ENCODE peak calls at places on chromosomes 16 and 17, in six cellular contexts. One of them, this sample, is unnamed.
A peak's percentile ranks its signal among the peaks of the same experiment; 100 is the strongest.

GRCh38 chr16:71873199-71873598 is 10.8 kb downstream of the ZNF821 start:
- DNase-seq in cardiac muscle cell: no peak
- DNase-seq in neuronal stem cell: no peak
- DNase-seq in BE2C: no peak
- DNase-seq in testis: no peak
- DNase-seq in MM.1S: no peak
- DNase-seq in this sample: no peak

GRCh38 chr17:72594248-72594647 is 473.4 kb downstream of the SOX9 start:
- DNase-seq in cardiac muscle cell: no peak
- DNase-seq in neuronal stem cell: no peak
- DNase-seq in BE2C: no peak
- DNase-seq in testis: no peak
- DNase-seq in MM.1S: no peak
- DNase-seq in this sample: no peak

GRCh38 chr17:74816883-74817620 is 40.9 kb upstream of the NAT9 start:
- DNase-seq in cardiac muscle cell: no peak
- DNase-seq in neuronal stem cell: no peak
- DNase-seq in BE2C: no peak
- DNase-seq in testis: no peak
- DNase-seq in MM.1S: no peak
- DNase-seq in this sample: no peak

GRCh38 chr17:5841862-5842261 is 228.3 kb upstream of the WSCD1 start:
- DNase-seq in cardiac muscle cell: no peak
- DNase-seq in neuronal stem cell: no peak
- DNase-seq in BE2C: no peak
- DNase-seq in testis: no peak
- DNase-seq in MM.1S: no peak
- DNase-seq in this sample: no peak

GRCh38 chr16:4733747-4734062 is 366 bp downstream of the ANKS3 start:
- DNase-seq in cardiac muscle cell: no peak
- DNase-seq in neuronal stem cell: no peak
- DNase-seq in BE2C: peak; percentile 25
- DNase-seq in testis: no peak
- DNase-seq in MM.1S: no peak
- DNase-seq in this sample: no peak

GRCh38 chr16:52283018-52283417 is 263.9 kb downstream of the TOX3 start:
- DNase-seq in cardiac muscle cell: peak; percentile 49
- DNase-seq in neuronal stem cell: no peak
- DNase-seq in BE2C: no peak
- DNase-seq in testis: no peak
- DNase-seq in MM.1S: no peak
- DNase-seq in this sample: no peak

GRCh38 chr17:2595736-2596135 is 2.3 kb downstream of the PAFAH1B1 start:
- DNase-seq in cardiac muscle cell: peak; percentile 24
- DNase-seq in neuronal stem cell: no peak
- DNase-seq in BE2C: no peak
- DNase-seq in testis: no peak
- DNase-seq in MM.1S: no peak
- DNase-seq in this sample: no peak

GRCh38 chr17:60743812-60744211 is 66.2 kb downstream of the BCAS3 start:
- DNase-seq in cardiac muscle cell: peak; percentile 70
- DNase-seq in neuronal stem cell: no peak
- DNase-seq in BE2C: no peak
- DNase-seq in testis: no peak
- DNase-seq in MM.1S: no peak
- DNase-seq in this sample: no peak

GRCh38 chr17:58525239-58525638 is 10.8 kb upstream of the MTMR4 start:
- DNase-seq in cardiac muscle cell: peak; percentile 99
- DNase-seq in neuronal stem cell: no peak
- DNase-seq in BE2C: no peak
- DNase-seq in testis: no peak
- DNase-seq in MM.1S: no peak
- DNase-seq in this sample: no peak

GRCh38 chr17:8152981-8153549 is 861 bp upstream of the PER1 start:
- DNase-seq in cardiac muscle cell: no peak
- DNase-seq in neuronal stem cell: no peak
- DNase-seq in BE2C: no peak
- DNase-seq in testis: no peak
- DNase-seq in MM.1S: no peak
- DNase-seq in this sample: peak; percentile 55

GRCh38 chr16:22035094-22035675 is 27.3 kb downstream of the MOSMO start:
- DNase-seq in cardiac muscle cell: peak; percentile 20
- DNase-seq in neuronal stem cell: no peak
- DNase-seq in BE2C: no peak
- DNase-seq in testis: no peak
- DNase-seq in MM.1S: no peak
- DNase-seq in this sample: no peak

GRCh38 chr16:79895917-79896203 is 295.3 kb upstream of the MAF start:
- DNase-seq in cardiac muscle cell: no peak
- DNase-seq in neuronal stem cell: no peak
- DNase-seq in BE2C: no peak
- DNase-seq in testis: no peak
- DNase-seq in MM.1S: no peak
- DNase-seq in this sample: no peak

GRCh38 chr16:23324727-23325126 is 22.6 kb downstream of the SCNN1B start:
- DNase-seq in cardiac muscle cell: no peak
- DNase-seq in neuronal stem cell: no peak
- DNase-seq in BE2C: no peak
- DNase-seq in testis: no peak
- DNase-seq in MM.1S: no peak
- DNase-seq in this sample: no peak

GRCh38 chr17:58081641-58082340 is 1.4 kb upstream of the DYNLL2 start:
- DNase-seq in cardiac muscle cell: no peak
- DNase-seq in neuronal stem cell: peak; percentile 61
- DNase-seq in BE2C: no peak
- DNase-seq in testis: no peak
- DNase-seq in MM.1S: no peak
- DNase-seq in this sample: no peak

GRCh38 chr16:4606354-4606753 is 8.3 kb downstream of the UBALD1 start:
- DNase-seq in cardiac muscle cell: no peak
- DNase-seq in neuronal stem cell: no peak
- DNase-seq in BE2C: no peak
- DNase-seq in testis: no peak
- DNase-seq in MM.1S: no peak
- DNase-seq in this sample: no peak

GRCh38 chr16:14133907-14134306 is 62.8 kb downstream of the MRTFB start:
- DNase-seq in cardiac muscle cell: no peak
- DNase-seq in neuronal stem cell: no peak
- DNase-seq in BE2C: no peak
- DNase-seq in testis: no peak
- DNase-seq in MM.1S: no peak
- DNase-seq in this sample: no peak

GRCh38 chr17:80175411-80175810 is 5.6 kb downstream of the CARD14 start:
- DNase-seq in cardiac muscle cell: peak; percentile 54
- DNase-seq in neuronal stem cell: peak; percentile 30
- DNase-seq in BE2C: no peak
- DNase-seq in testis: no peak
- DNase-seq in MM.1S: no peak
- DNase-seq in this sample: no peak

GRCh38 chr16:59169168-59169567 is 435.1 kb upstream of the GOT2 start:
- DNase-seq in cardiac muscle cell: no peak
- DNase-seq in neuronal stem cell: no peak
- DNase-seq in BE2C: no peak
- DNase-seq in testis: no peak
- DNase-seq in MM.1S: no peak
- DNase-seq in this sample: no peak

GRCh38 chr17:40560592-40561293 is 4.5 kb downstream of the CCR7 start:
- DNase-seq in cardiac muscle cell: peak; percentile 77
- DNase-seq in neuronal stem cell: no peak
- DNase-seq in BE2C: no peak
- DNase-seq in testis: no peak
- DNase-seq in MM.1S: peak; percentile 89
- DNase-seq in this sample: peak; percentile 45

GRCh38 chr17:6843241-6843890 is 11.8 kb upstream of the TEKT1 start:
- DNase-seq in cardiac muscle cell: peak; percentile 69
- DNase-seq in neuronal stem cell: peak; percentile 27
- DNase-seq in BE2C: no peak
- DNase-seq in testis: no peak
- DNase-seq in MM.1S: peak; percentile 80
- DNase-seq in this sample: no peak

GRCh38 chr17:34827008-34827407 is 134.3 kb downstream of the CCT6B start:
- DNase-seq in cardiac muscle cell: no peak
- DNase-seq in neuronal stem cell: no peak
- DNase-seq in BE2C: no peak
- DNase-seq in testis: no peak
- DNase-seq in MM.1S: no peak
- DNase-seq in this sample: no peak

GRCh38 chr17:74201250-74201649 is 2.2 kb upstream of the RPL38 start:
- DNase-seq in cardiac muscle cell: peak; percentile 70
- DNase-seq in neuronal stem cell: no peak
- DNase-seq in BE2C: peak; percentile 40
- DNase-seq in testis: no peak
- DNase-seq in MM.1S: no peak
- DNase-seq in this sample: no peak

GRCh38 chr17:83185023-83186002 is 105.9 kb downstream of the METRNL start:
- DNase-seq in cardiac muscle cell: no peak
- DNase-seq in neuronal stem cell: no peak
- DNase-seq in BE2C: no peak
- DNase-seq in testis: peak; percentile 8
- DNase-seq in MM.1S: no peak
- DNase-seq in this sample: no peak

GRCh38 chr17:70906808-70907207 is 737.5 kb downstream of the KCNJ2 start:
- DNase-seq in cardiac muscle cell: peak; percentile 88
- DNase-seq in neuronal stem cell: peak; percentile 24
- DNase-seq in BE2C: no peak
- DNase-seq in testis: no peak
- DNase-seq in MM.1S: peak; percentile 11
- DNase-seq in this sample: no peak

GRCh38 chr17:49646391-49647255 is 31.3 kb downstream of the SPOP start:
- DNase-seq in cardiac muscle cell: peak; percentile 58
- DNase-seq in neuronal stem cell: no peak
- DNase-seq in BE2C: no peak
- DNase-seq in testis: no peak
- DNase-seq in MM.1S: peak; percentile 88
- DNase-seq in this sample: no peak

GRCh38 chr16:84617068-84617630 is 729 bp downstream of the COTL1 start:
- DNase-seq in cardiac muscle cell: no peak
- DNase-seq in neuronal stem cell: no peak
- DNase-seq in BE2C: no peak
- DNase-seq in testis: no peak
- DNase-seq in MM.1S: no peak
- DNase-seq in this sample: no peak

GRCh38 chr16:67528222-67528869 is at the start of gene RIPOR1:
- DNase-seq in cardiac muscle cell: peak; percentile 33
- DNase-seq in neuronal stem cell: peak; percentile 49
- DNase-seq in BE2C: peak; percentile 70
- DNase-seq in testis: peak; percentile 63
- DNase-seq in MM.1S: peak; percentile 55
- DNase-seq in this sample: peak; percentile 58

GRCh38 chr16:81920498-81920897 is 90.8 kb downstream of the SDR42E1 start:
- DNase-seq in cardiac muscle cell: no peak
- DNase-seq in neuronal stem cell: no peak
- DNase-seq in BE2C: no peak
- DNase-seq in testis: no peak
- DNase-seq in MM.1S: no peak
- DNase-seq in this sample: no peak

GRCh38 chr16:8959921-8960787 is 3.6 kb downstream of the USP7 start:
- DNase-seq in cardiac muscle cell: peak; percentile 34
- DNase-seq in neuronal stem cell: no peak
- DNase-seq in BE2C: no peak
- DNase-seq in testis: peak; percentile 20
- DNase-seq in MM.1S: peak; percentile 63
- DNase-seq in this sample: no peak

GRCh38 chr17:34584805-34585416 is 5.5 kb downstream of the TMEM132E start:
- DNase-seq in cardiac muscle cell: peak; percentile 59
- DNase-seq in neuronal stem cell: no peak
- DNase-seq in BE2C: peak; percentile 71
- DNase-seq in testis: peak; percentile 51
- DNase-seq in MM.1S: peak; percentile 36
- DNase-seq in this sample: no peak

GRCh38 chr16:87305505-87306391 is 11.4 kb downstream of the C16orf95 start:
- DNase-seq in cardiac muscle cell: peak; percentile 77
- DNase-seq in neuronal stem cell: no peak
- DNase-seq in BE2C: peak; percentile 66
- DNase-seq in testis: no peak
- DNase-seq in MM.1S: no peak
- DNase-seq in this sample: no peak
- H3K4me1 ChIP-seq in cardiac muscle cell: peaks cover 12% of the 10 kb centered on the region
- H3K4me1 ChIP-seq in neuronal stem cell: no peaks in the 10 kb centered on the region
- H3K4me1 ChIP-seq in BE2C: no peaks in the 10 kb centered on the region
- H3K4me1 ChIP-seq in testis: no peaks in the 10 kb centered on the region
- H3K4me1 ChIP-seq in MM.1S: no peaks in the 10 kb centered on the region
- H3K4me1 ChIP-seq in this sample: no peaks in the 10 kb centered on the region

DNA sequence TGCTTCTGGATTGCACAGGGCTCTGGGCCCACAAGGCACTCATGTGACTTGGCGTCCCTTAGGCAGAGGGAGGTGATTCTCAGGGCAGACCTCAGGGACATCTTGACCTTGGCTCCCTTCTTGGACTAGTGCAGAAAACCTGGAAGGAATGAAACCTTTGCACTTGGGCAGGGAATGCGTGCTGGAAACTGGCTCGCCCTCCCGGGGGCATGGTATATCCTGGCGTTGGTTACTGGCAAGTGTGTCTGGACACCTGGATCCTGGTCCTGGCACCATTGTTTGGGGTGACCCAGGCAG is 63.5 kb upstream of the LGALS9 start:
- DNase-seq in cardiac muscle cell: no peak
- DNase-seq in neuronal stem cell: no peak
- DNase-seq in BE2C: no peak
- DNase-seq in testis: peak; percentile 37
- DNase-seq in MM.1S: no peak
- DNase-seq in this sample: no peak
- H3K4me1 ChIP-seq in cardiac muscle cell: peaks cover 35% of the 10 kb centered on the region
- H3K4me1 ChIP-seq in neuronal stem cell: no peaks in the 10 kb centered on the region
- H3K4me1 ChIP-seq in BE2C: peaks cover 5% of the 10 kb centered on the region
- H3K4me1 ChIP-seq in testis: peaks cover 19% of the 10 kb centered on the region
- H3K4me1 ChIP-seq in MM.1S: no peaks in the 10 kb centered on the region
- H3K4me1 ChIP-seq in this sample: peaks cover 4% of the 10 kb centered on the region

GRCh38 chr17:63926164-63926563 is 6.0 kb downstream of the CD79B start:
- DNase-seq in cardiac muscle cell: no peak
- DNase-seq in neuronal stem cell: no peak
- DNase-seq in BE2C: no peak
- DNase-seq in testis: no peak
- DNase-seq in MM.1S: no peak
- DNase-seq in this sample: no peak
- H3K4me1 ChIP-seq in cardiac muscle cell: no peaks in the 10 kb centered on the region
- H3K4me1 ChIP-seq in neuronal stem cell: no peaks in the 10 kb centered on the region
- H3K4me1 ChIP-seq in BE2C: no peaks in the 10 kb centered on the region
- H3K4me1 ChIP-seq in testis: peaks cover under 1% of the 10 kb centered on the region
- H3K4me1 ChIP-seq in MM.1S: no peaks in the 10 kb centered on the region
- H3K4me1 ChIP-seq in this sample: no peaks in the 10 kb centered on the region

GRCh38 chr17:78641243-78641642 is 64.0 kb upstream of the DNAH17 start:
- DNase-seq in cardiac muscle cell: no peak
- DNase-seq in neuronal stem cell: no peak
- DNase-seq in BE2C: no peak
- DNase-seq in testis: no peak
- DNase-seq in MM.1S: no peak
- DNase-seq in this sample: no peak

GRCh38 chr17:78640700-78641099 is 63.5 kb upstream of the DNAH17 start:
- DNase-seq in cardiac muscle cell: no peak
- DNase-seq in neuronal stem cell: no peak
- DNase-seq in BE2C: no peak
- DNase-seq in testis: no peak
- DNase-seq in MM.1S: no peak
- DNase-seq in this sample: no peak

GRCh38 chr17:78637643-78638042 is 60.4 kb upstream of the DNAH17 start:
- DNase-seq in cardiac muscle cell: no peak
- DNase-seq in neuronal stem cell: no peak
- DNase-seq in BE2C: no peak
- DNase-seq in testis: no peak
- DNase-seq in MM.1S: no peak
- DNase-seq in this sample: no peak

GRCh38 chr17:78634154-78634553 is 57.0 kb upstream of the DNAH17 start:
- DNase-seq in cardiac muscle cell: no peak
- DNase-seq in neuronal stem cell: no peak
- DNase-seq in BE2C: no peak
- DNase-seq in testis: no peak
- DNase-seq in MM.1S: no peak
- DNase-seq in this sample: no peak

GRCh38 chr17:78637146-78637545 is 60.0 kb upstream of the DNAH17 start:
- DNase-seq in cardiac muscle cell: no peak
- DNase-seq in neuronal stem cell: no peak
- DNase-seq in BE2C: no peak
- DNase-seq in testis: no peak
- DNase-seq in MM.1S: no peak
- DNase-seq in this sample: no peak
- H3K4me1 ChIP-seq in cardiac muscle cell: no peaks in the 10 kb centered on the region
- H3K4me1 ChIP-seq in neuronal stem cell: no peaks in the 10 kb centered on the region
- H3K4me1 ChIP-seq in BE2C: no peaks in the 10 kb centered on the region
- H3K4me1 ChIP-seq in testis: no peaks in the 10 kb centered on the region
- H3K4me1 ChIP-seq in MM.1S: no peaks in the 10 kb centered on the region
- H3K4me1 ChIP-seq in this sample: no peaks in the 10 kb centered on the region